ENCODE peak calls at places on chromosome 1, in six cellular contexts. One of them, this sample, is unnamed.

GRCh38 chr1:27760411-27760810 is 12.6 kb upstream of the STX12 start:
- DNase-seq in bronchial epithelial cell: no peak
- DNase-seq in kidney epithelial cell: no peak
- DNase-seq in germinal center: no peak
- DNase-seq in T-helper 9 cell: no peak
- DNase-seq in memory B cell: no peak
- DNase-seq in this sample: no peak

GRCh38 chr1:204565617-204566582 is 49.7 kb downstream of the MDM4 start:
- DNase-seq in bronchial epithelial cell: peak
- DNase-seq in kidney epithelial cell: peak
- DNase-seq in germinal center: peak
- DNase-seq in T-helper 9 cell: peak
- DNase-seq in memory B cell: peak
- DNase-seq in this sample: peak

GRCh38 chr1:115832651-115833050 is 8.3 kb downstream of the NHLH2 start:
- DNase-seq in bronchial epithelial cell: no peak
- DNase-seq in kidney epithelial cell: no peak
- DNase-seq in germinal center: no peak
- DNase-seq in T-helper 9 cell: no peak
- DNase-seq in memory B cell: no peak
- DNase-seq in this sample: no peak

GRCh38 chr1:3393024-3393986 is 61.2 kb upstream of the ARHGEF16 start:
- DNase-seq in bronchial epithelial cell: no peak
- DNase-seq in kidney epithelial cell: no peak
- DNase-seq in germinal center: no peak
- DNase-seq in T-helper 9 cell: no peak
- DNase-seq in memory B cell: no peak
- DNase-seq in this sample: no peak

GRCh38 chr1:92752719-92753118 is 32.2 kb downstream of the EVI5 start:
- DNase-seq in bronchial epithelial cell: no peak
- DNase-seq in kidney epithelial cell: no peak
- DNase-seq in germinal center: no peak
- DNase-seq in T-helper 9 cell: no peak
- DNase-seq in memory B cell: no peak
- DNase-seq in this sample: no peak

GRCh38 chr1:184036517-184036949 is 995 bp downstream of the COLGALT2 start:
- DNase-seq in bronchial epithelial cell: no peak
- DNase-seq in kidney epithelial cell: no peak
- DNase-seq in germinal center: peak
- DNase-seq in T-helper 9 cell: no peak
- DNase-seq in memory B cell: peak
- DNase-seq in this sample: peak

GRCh38 chr1:66012076-66012769 is 219.5 kb downstream of the PDE4B start:
- DNase-seq in bronchial epithelial cell: no peak
- DNase-seq in kidney epithelial cell: no peak
- DNase-seq in germinal center: no peak
- DNase-seq in T-helper 9 cell: no peak
- DNase-seq in memory B cell: no peak
- DNase-seq in this sample: no peak

GRCh38 chr1:4055677-4055967 is 155.6 kb upstream of the C1orf174 start:
- DNase-seq in bronchial epithelial cell: no peak
- DNase-seq in kidney epithelial cell: no peak
- DNase-seq in germinal center: no peak
- DNase-seq in T-helper 9 cell: no peak
- DNase-seq in memory B cell: no peak
- DNase-seq in this sample: no peak

GRCh38 chr1:66022904-66023620 is 230.4 kb downstream of the PDE4B start:
- DNase-seq in bronchial epithelial cell: peak
- DNase-seq in kidney epithelial cell: no peak
- DNase-seq in germinal center: no peak
- DNase-seq in T-helper 9 cell: no peak
- DNase-seq in memory B cell: no peak
- DNase-seq in this sample: no peak

GRCh38 chr1:158161458-158161857 is 19.2 kb upstream of the CD1D start:
- DNase-seq in bronchial epithelial cell: no peak
- DNase-seq in kidney epithelial cell: no peak
- DNase-seq in germinal center: no peak
- DNase-seq in T-helper 9 cell: no peak
- DNase-seq in memory B cell: no peak
- DNase-seq in this sample: no peak

GRCh38 chr1:185297986-185298385 is 19.1 kb downstream of the IVNS1ABP start:
- DNase-seq in bronchial epithelial cell: no peak
- DNase-seq in kidney epithelial cell: no peak
- DNase-seq in germinal center: no peak
- DNase-seq in T-helper 9 cell: no peak
- DNase-seq in memory B cell: no peak
- DNase-seq in this sample: no peak

GRCh38 chr1:81592263-81592662 is 208.5 kb upstream of the ADGRL2 start:
- DNase-seq in bronchial epithelial cell: no peak
- DNase-seq in kidney epithelial cell: no peak
- DNase-seq in germinal center: no peak
- DNase-seq in T-helper 9 cell: no peak
- DNase-seq in memory B cell: no peak
- DNase-seq in this sample: no peak

GRCh38 chr1:63991685-63992084 is 211.7 kb upstream of the UBE2U start:
- DNase-seq in bronchial epithelial cell: no peak
- DNase-seq in kidney epithelial cell: no peak
- DNase-seq in germinal center: no peak
- DNase-seq in T-helper 9 cell: no peak
- DNase-seq in memory B cell: no peak
- DNase-seq in this sample: no peak

GRCh38 chr1:36764796-36765195 is 269.5 kb downstream of the GRIK3 start:
- DNase-seq in bronchial epithelial cell: no peak
- DNase-seq in kidney epithelial cell: no peak
- DNase-seq in germinal center: no peak
- DNase-seq in T-helper 9 cell: no peak
- DNase-seq in memory B cell: no peak
- DNase-seq in this sample: no peak

GRCh38 chr1:220339581-220339980 is 67.3 kb upstream of the RAB3GAP2 start:
- DNase-seq in bronchial epithelial cell: no peak
- DNase-seq in kidney epithelial cell: no peak
- DNase-seq in germinal center: no peak
- DNase-seq in T-helper 9 cell: no peak
- DNase-seq in memory B cell: no peak
- DNase-seq in this sample: no peak

GRCh38 chr1:109381573-109381972 is 16.1 kb downstream of the SORT1 start:
- DNase-seq in bronchial epithelial cell: no peak
- DNase-seq in kidney epithelial cell: no peak
- DNase-seq in germinal center: no peak
- DNase-seq in T-helper 9 cell: no peak
- DNase-seq in memory B cell: no peak
- DNase-seq in this sample: no peak

GRCh38 chr1:64263335-64263734 is 59.9 kb downstream of the UBE2U start:
- DNase-seq in bronchial epithelial cell: peak
- DNase-seq in kidney epithelial cell: no peak
- DNase-seq in germinal center: no peak
- DNase-seq in T-helper 9 cell: no peak
- DNase-seq in memory B cell: no peak
- DNase-seq in this sample: no peak

GRCh38 chr1:17735791-17736190 is 19.3 kb upstream of the ACTL8 start:
- DNase-seq in bronchial epithelial cell: no peak
- DNase-seq in kidney epithelial cell: no peak
- DNase-seq in germinal center: no peak
- DNase-seq in T-helper 9 cell: no peak
- DNase-seq in memory B cell: no peak
- DNase-seq in this sample: no peak

GRCh38 chr1:228283043-228283371 is 75.2 kb downstream of the OBSCN start:
- DNase-seq in bronchial epithelial cell: no peak
- DNase-seq in kidney epithelial cell: no peak
- DNase-seq in germinal center: no peak
- DNase-seq in T-helper 9 cell: no peak
- DNase-seq in memory B cell: no peak
- DNase-seq in this sample: no peak

GRCh38 chr1:54037476-54037875 is 15.5 kb downstream of the TMEM59 start:
- DNase-seq in bronchial epithelial cell: peak
- DNase-seq in kidney epithelial cell: no peak
- DNase-seq in germinal center: no peak
- DNase-seq in T-helper 9 cell: no peak
- DNase-seq in memory B cell: no peak
- DNase-seq in this sample: no peak

GRCh38 chr1:234125283-234125682 is 220.8 kb downstream of the SLC35F3 start:
- DNase-seq in bronchial epithelial cell: peak
- DNase-seq in kidney epithelial cell: no peak
- DNase-seq in germinal center: peak
- DNase-seq in T-helper 9 cell: no peak
- DNase-seq in memory B cell: no peak
- DNase-seq in this sample: peak

GRCh38 chr1:161721738-161722343 is 497 bp downstream of the FCRLB start:
- DNase-seq in bronchial epithelial cell: peak
- DNase-seq in kidney epithelial cell: no peak
- DNase-seq in germinal center: no peak
- DNase-seq in T-helper 9 cell: no peak
- DNase-seq in memory B cell: no peak
- DNase-seq in this sample: no peak

GRCh38 chr1:46131727-46132528 is 501 bp downstream of the PIK3R3 start:
- DNase-seq in bronchial epithelial cell: peak
- DNase-seq in kidney epithelial cell: no peak
- DNase-seq in germinal center: no peak
- DNase-seq in T-helper 9 cell: peak
- DNase-seq in memory B cell: no peak
- DNase-seq in this sample: peak

GRCh38 chr1:70247122-70247521 is 25.9 kb downstream of the SRSF11 start:
- DNase-seq in bronchial epithelial cell: no peak
- DNase-seq in kidney epithelial cell: no peak
- DNase-seq in germinal center: no peak
- DNase-seq in T-helper 9 cell: no peak
- DNase-seq in memory B cell: no peak
- DNase-seq in this sample: no peak

GRCh38 chr1:202158810-202159533 is 1.4 kb downstream of the PTPN7 start:
- DNase-seq in bronchial epithelial cell: no peak
- DNase-seq in kidney epithelial cell: no peak
- DNase-seq in germinal center: peak
- DNase-seq in T-helper 9 cell: no peak
- DNase-seq in memory B cell: no peak
- DNase-seq in this sample: peak

GRCh38 chr1:10730985-10731384 is 65.5 kb downstream of the CASZ1 start:
- DNase-seq in bronchial epithelial cell: peak
- DNase-seq in kidney epithelial cell: peak
- DNase-seq in germinal center: no peak
- DNase-seq in T-helper 9 cell: no peak
- DNase-seq in memory B cell: no peak
- DNase-seq in this sample: no peak

GRCh38 chr1:150268342-150268705 is 492 bp downstream of the APH1A start:
- DNase-seq in bronchial epithelial cell: peak
- DNase-seq in kidney epithelial cell: no peak
- DNase-seq in germinal center: peak
- DNase-seq in T-helper 9 cell: peak
- DNase-seq in memory B cell: peak
- DNase-seq in this sample: no peak

GRCh38 chr1:3003941-3004270 is 17.4 kb upstream of the ACTRT2 start:
- DNase-seq in bronchial epithelial cell: no peak
- DNase-seq in kidney epithelial cell: no peak
- DNase-seq in germinal center: no peak
- DNase-seq in T-helper 9 cell: no peak
- DNase-seq in memory B cell: no peak
- DNase-seq in this sample: no peak

GRCh38 chr1:153945131-153945794 is 1.3 kb downstream of the DENND4B start:
- DNase-seq in bronchial epithelial cell: peak
- DNase-seq in kidney epithelial cell: no peak
- DNase-seq in germinal center: peak
- DNase-seq in T-helper 9 cell: peak
- DNase-seq in memory B cell: peak
- DNase-seq in this sample: peak

GRCh38 chr1:103129255-103129654 is 20.9 kb upstream of the COL11A1 start:
- DNase-seq in bronchial epithelial cell: peak
- DNase-seq in kidney epithelial cell: no peak
- DNase-seq in germinal center: no peak
- DNase-seq in T-helper 9 cell: no peak
- DNase-seq in memory B cell: no peak
- DNase-seq in this sample: no peak

GRCh38 chr1:221961532-221962292 is 219.8 kb upstream of the DUSP10 start:
- DNase-seq in bronchial epithelial cell: peak
- DNase-seq in kidney epithelial cell: peak
- DNase-seq in germinal center: no peak
- DNase-seq in T-helper 9 cell: peak
- DNase-seq in memory B cell: no peak
- DNase-seq in this sample: peak

GRCh38 chr1:18612088-18612487 is 18.6 kb upstream of the PAX7 start:
- DNase-seq in bronchial epithelial cell: no peak
- DNase-seq in kidney epithelial cell: no peak
- DNase-seq in germinal center: no peak
- DNase-seq in T-helper 9 cell: no peak
- DNase-seq in memory B cell: no peak
- DNase-seq in this sample: no peak

GRCh38 chr1:88276158-88276557 is 407.9 kb upstream of the PKN2 start:
- DNase-seq in bronchial epithelial cell: peak
- DNase-seq in kidney epithelial cell: peak
- DNase-seq in germinal center: no peak
- DNase-seq in T-helper 9 cell: no peak
- DNase-seq in memory B cell: no peak
- DNase-seq in this sample: no peak

GRCh38 chr1:187476671-187477070 is 647.9 kb downstream of the PLA2G4A start:
- DNase-seq in bronchial epithelial cell: peak
- DNase-seq in kidney epithelial cell: no peak
- DNase-seq in germinal center: no peak
- DNase-seq in T-helper 9 cell: no peak
- DNase-seq in memory B cell: no peak
- DNase-seq in this sample: no peak

GRCh38 chr1:119766374-119766794 is 2.3 kb downstream of the HMGCS2 start:
- DNase-seq in bronchial epithelial cell: no peak
- DNase-seq in kidney epithelial cell: no peak
- DNase-seq in germinal center: no peak
- DNase-seq in T-helper 9 cell: no peak
- DNase-seq in memory B cell: no peak
- DNase-seq in this sample: no peak

GRCh38 chr1:3651939-3652537 is at the start of gene TP73:
- DNase-seq in bronchial epithelial cell: no peak
- DNase-seq in kidney epithelial cell: no peak
- DNase-seq in germinal center: no peak
- DNase-seq in T-helper 9 cell: no peak
- DNase-seq in memory B cell: peak
- DNase-seq in this sample: peak

GRCh38 chr1:153206631-153207030 is 3.4 kb downstream of the LELP1 start:
- DNase-seq in bronchial epithelial cell: no peak
- DNase-seq in kidney epithelial cell: no peak
- DNase-seq in germinal center: no peak
- DNase-seq in T-helper 9 cell: no peak
- DNase-seq in memory B cell: no peak
- DNase-seq in this sample: no peak

GRCh38 chr1:202811296-202812175 is 782 bp downstream of the PCAT6 start:
- DNase-seq in bronchial epithelial cell: peak
- DNase-seq in kidney epithelial cell: no peak
- DNase-seq in germinal center: peak
- DNase-seq in T-helper 9 cell: peak
- DNase-seq in memory B cell: no peak
- DNase-seq in this sample: peak

GRCh38 chr1:116297495-116298212 is 75.4 kb upstream of the ATP1A1 start:
- DNase-seq in bronchial epithelial cell: no peak
- DNase-seq in kidney epithelial cell: no peak
- DNase-seq in germinal center: no peak
- DNase-seq in T-helper 9 cell: no peak
- DNase-seq in memory B cell: no peak
- DNase-seq in this sample: no peak